ENCODE peak calls at places on chromosome 11, in five cellular contexts. C is mucosa of descending colon, Y is coronary artery, V is right lobe of liver, Q is upper lobe of right lung. Z is an unnamed sample.

GRCh38 chr11:29389793-29390192 is 627.0 kb downstream of the KCNA4 start:
- DNase-seq in C (no peak), Y (no peak), V (no peak), Q (no peak), Z (no peak)

GRCh38 chr11:10302294-10302743 is 2.6 kb upstream of the ADM start:
- DNase-seq in C (no peak), Y (no peak), V (no peak), Q (no peak), Z (no peak)

GRCh38 chr11:9851366-9851765 is 187.5 kb downstream of the SWAP70 start:
- DNase-seq in C (no peak), Y (no peak), V (no peak), Q (no peak), Z (no peak)

GRCh38 chr11:65301491-65302329 is 13.0 kb upstream of the CDC42EP2 start:
- DNase-seq in C (no peak), Y (no peak), V (no peak), Q (peak), Z (no peak)

GRCh38 chr11:130677486-130678153 is 229.2 kb downstream of the ADAMTS15 start:
- DNase-seq in C (no peak), Y (no peak), V (no peak), Q (no peak), Z (no peak)

GRCh38 chr11:56910785-56911184 is 77.9 kb upstream of the OR5AK2 start:
- DNase-seq in C (no peak), Y (no peak), V (no peak), Q (no peak), Z (no peak)

GRCh38 chr11:95149659-95150294 is 60.1 kb downstream of the ENDOD1 start:
- DNase-seq in C (peak), Y (no peak), V (no peak), Q (no peak), Z (no peak)

GRCh38 chr11:44634401-44635281 is 69.2 kb downstream of the CD82 start:
- DNase-seq in C (peak), Y (peak), V (peak), Q (peak), Z (no peak)

GRCh38 chr11:128831781-128832497 is 35.2 kb downstream of the KCNJ1 start:
- DNase-seq in C (no peak), Y (no peak), V (no peak), Q (no peak), Z (no peak)

GRCh38 chr11:93444671-93445073 is 98.5 kb downstream of the SMCO4 start:
- DNase-seq in C (peak), Y (no peak), V (no peak), Q (no peak), Z (no peak)

GRCh38 chr11:35785287-35786167 is 123.0 kb downstream of the TRIM44 start:
- DNase-seq in C (no peak), Y (no peak), V (no peak), Q (no peak), Z (no peak)

GRCh38 chr11:110305169-110306018 is 9.0 kb upstream of the RDX start:
- DNase-seq in C (no peak), Y (no peak), V (no peak), Q (no peak), Z (no peak)

GRCh38 chr11:61163714-61164609 is 2.7 kb upstream of the VPS37C start:
- DNase-seq in C (no peak), Y (no peak), V (no peak), Q (no peak), Z (no peak)

GRCh38 chr11:43268161-43268560 is 43.6 kb upstream of the API5 start:
- DNase-seq in C (no peak), Y (no peak), V (no peak), Q (no peak), Z (no peak)

GRCh38 chr11:14789879-14790484 is 102.0 kb downstream of the CYP2R1 start:
- DNase-seq in C (no peak), Y (no peak), V (no peak), Q (no peak), Z (no peak)
- TF ChIP-seq CTCF in C (no peak), Y (peak), V (peak), Q (peak), Z (peak)

DNA sequence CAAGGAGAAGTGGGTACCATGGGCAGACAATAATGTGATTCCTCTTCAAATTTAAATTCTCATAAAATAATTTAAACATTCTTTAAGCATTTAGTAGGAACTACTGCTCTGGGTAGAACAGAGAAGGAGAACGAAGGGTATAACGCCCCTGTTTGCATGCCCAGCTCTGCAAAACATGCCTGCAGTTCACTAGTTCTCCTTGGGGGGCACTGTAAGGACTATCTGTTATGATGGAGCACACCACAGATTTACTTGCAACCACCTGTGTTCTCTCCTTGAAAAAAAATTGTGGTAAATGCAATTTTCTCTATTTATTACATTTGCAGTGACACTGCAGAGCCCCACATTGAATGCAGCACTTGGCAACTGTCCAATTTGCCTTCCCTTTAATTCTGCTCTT is 100.3 kb downstream of the GUCY1A2 start:
- DNase-seq in C (peak), Y (no peak), V (no peak), Q (no peak), Z (no peak)
- TF ChIP-seq CTCF in C (no peak), Y (no peak), V (no peak), Q (peak), Z (peak)

GRCh38 chr11:48052183-48053040 is 72.1 kb downstream of the PTPRJ start:
- DNase-seq in C (no peak), Y (peak), V (no peak), Q (peak), Z (no peak)
- TF ChIP-seq CTCF in C (no peak), Y (no peak), V (no peak), Q (no peak), Z (no peak)

DNA sequence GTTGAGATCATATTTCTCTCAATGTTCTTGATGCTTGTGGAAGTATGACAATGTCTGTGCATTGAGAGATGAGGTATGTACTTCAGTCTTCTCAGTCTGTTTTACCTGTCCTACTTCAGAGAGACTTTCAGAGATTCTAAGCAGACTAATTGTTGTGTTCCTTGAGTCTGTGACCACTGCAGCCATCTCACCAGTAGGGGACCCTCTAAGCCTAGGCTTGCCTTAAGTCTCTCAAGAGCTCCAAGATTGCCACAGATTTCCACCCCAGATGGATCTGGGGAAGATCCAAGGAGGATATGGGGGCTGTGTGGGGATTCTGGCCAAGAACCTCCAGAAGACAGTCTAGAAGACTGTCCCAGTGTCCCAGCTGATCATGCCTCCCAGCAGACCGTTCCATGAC is 179.9 kb upstream of the PLET1 start:
- DNase-seq in C (no peak), Y (no peak), V (no peak), Q (no peak), Z (no peak)
- TF ChIP-seq CTCF in C (no peak), Y (no peak), V (no peak), Q (no peak), Z (peak)

Z was measured in D721Med.